ENCODE peak calls at places on chromosomes 12 and 14, in five cellular contexts. K is neuronal stem cell, M is mesendoderm, O is H1, J is H9. P is an unnamed sample.

GRCh38 chr14:95442633-95443021 is 73.8 kb downstream of the SYNE3 start:
- DNase-seq in O (peak; percentile 53), M (peak; percentile 82), K (peak; percentile 70), J (peak; percentile 84), P (peak; percentile 80)

GRCh38 chr12:39127401-39127800 is 222.0 kb upstream of the CPNE8 start:
- DNase-seq in K (no peak), J (no peak), M (peak; percentile 62), O (no peak), P (peak; percentile 83)

GRCh38 chr12:30719060-30719459 is 23.4 kb upstream of the IPO8 start:
- DNase-seq in M (peak; percentile 69), O (no peak), J (no peak), K (no peak), P (peak; percentile 67)

GRCh38 chr12:96457191-96457930 is 32.0 kb upstream of the CFAP54 start:
- DNase-seq in J (peak; percentile 42), O (no peak), K (no peak), M (peak; percentile 91), P (no peak)

GRCh38 chr14:86799244-86799647 is 1193.7 kb downstream of the GALC start:
- DNase-seq in M (no peak), J (no peak), K (no peak), O (no peak), P (peak; percentile 91)

GRCh38 chr12:50929831-50930230 is 22.5 kb upstream of the HIGD1C start:
- DNase-seq in J (no peak), O (no peak), M (no peak), K (no peak), P (no peak)

GRCh38 chr12:91178139-91178561 is 4.5 kb downstream of the DCN start:
- DNase-seq in J (no peak), O (no peak), K (no peak), M (peak; percentile 15), P (peak; percentile 55)

GRCh38 chr12:94273272-94273671 is 124.9 kb downstream of the PLXNC1 start:
- DNase-seq in J (no peak), O (no peak), M (no peak), K (no peak), P (no peak)

GRCh38 chr14:69580009-69580577 is 5.4 kb upstream of the CCDC177 start:
- DNase-seq in K (no peak), M (peak; percentile 91), J (peak; percentile 83), O (no peak), P (peak; percentile 95)

GRCh38 chr14:87186745-87187144 is 806.2 kb downstream of the GALC start:
- DNase-seq in O (peak; percentile 39), J (peak; percentile 35), M (peak; percentile 44), K (no peak), P (no peak)

GRCh38 chr12:24027352-24027751 is 77.9 kb upstream of the SOX5 start:
- DNase-seq in J (no peak), O (no peak), M (no peak), K (no peak), P (no peak)

GRCh38 chr12:25887367-25887766 is 71.1 kb upstream of the RASSF8 start:
- DNase-seq in J (no peak), K (no peak), O (no peak), M (no peak), P (no peak)

GRCh38 chr14:79724934-79725717 is 486.2 kb downstream of the DIO2 start:
- DNase-seq in M (no peak), O (no peak), K (no peak), J (no peak), P (no peak)

GRCh38 chr12:75571204-75571603 is 59.8 kb upstream of the KRR1 start:
- DNase-seq in O (no peak), K (no peak), J (no peak), M (no peak), P (no peak)

GRCh38 chr12:75565795-75566194 is 54.4 kb upstream of the KRR1 start:
- DNase-seq in J (no peak), O (no peak), K (no peak), M (no peak), P (no peak)

GRCh38 chr12:75568387-75568786 is 57.0 kb upstream of the KRR1 start:
- DNase-seq in M (no peak), K (no peak), O (no peak), J (no peak), P (peak; percentile 43)

GRCh38 chr12:75571651-75572050 is 60.2 kb upstream of the KRR1 start:
- DNase-seq in O (no peak), J (no peak), K (no peak), M (no peak), P (no peak)

GRCh38 chr12:75568801-75569200 is 57.4 kb upstream of the KRR1 start:
- DNase-seq in K (no peak), M (no peak), O (no peak), J (no peak), P (no peak)
- H2BK15ac ChIP-seq in K (no peak overlapping the region), M (no peak overlapping the region), O (no peak overlapping the region), J (no peak overlapping the region), P (no peak overlapping the region)

GRCh38 chr12:47235258-47236040 is 155.7 kb upstream of the AMIGO2 start:
- DNase-seq in J (no peak), M (no peak), O (no peak), K (no peak), P (no peak)
- H2BK15ac ChIP-seq in J (no peak overlapping the region), M (no peak overlapping the region), O (no peak overlapping the region), K (no peak overlapping the region), P (no peak overlapping the region)

DNA sequence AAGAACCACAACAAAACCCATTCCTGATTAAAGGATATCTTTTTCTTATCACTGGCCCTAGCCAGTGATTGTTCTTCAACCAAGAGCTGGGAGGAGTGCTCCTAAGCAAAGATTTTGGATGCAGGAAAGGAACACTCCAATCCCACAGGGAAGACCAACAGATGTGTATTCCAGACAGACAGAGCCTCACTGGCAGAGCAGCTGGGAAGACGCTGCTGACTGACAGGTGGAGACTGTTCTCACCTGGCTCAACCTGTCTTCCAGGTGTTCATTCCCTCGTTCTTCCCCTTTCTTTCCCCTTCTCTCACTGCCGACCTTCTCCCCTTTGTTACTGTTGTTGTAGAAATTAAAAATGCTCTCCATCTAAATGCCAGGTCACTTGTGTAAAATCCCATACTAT is 89.7 kb upstream of the CCDC198 start:
- DNase-seq in K (no peak), O (no peak), J (peak; percentile 51), M (no peak), P (no peak)
- H2BK15ac ChIP-seq in K (no peak overlapping the region), O (no peak overlapping the region), J (no peak overlapping the region), M (no peak overlapping the region), P (no peak overlapping the region)

GRCh38 chr12:104275689-104276088 is 27.9 kb upstream of the EID3 start:
- DNase-seq in M (no peak), O (no peak), J (no peak), K (no peak), P (no peak)
- H2BK15ac ChIP-seq in M (no peak overlapping the region), O (no peak overlapping the region), J (no peak overlapping the region), K (no peak overlapping the region), P (no peak overlapping the region)

DNA sequence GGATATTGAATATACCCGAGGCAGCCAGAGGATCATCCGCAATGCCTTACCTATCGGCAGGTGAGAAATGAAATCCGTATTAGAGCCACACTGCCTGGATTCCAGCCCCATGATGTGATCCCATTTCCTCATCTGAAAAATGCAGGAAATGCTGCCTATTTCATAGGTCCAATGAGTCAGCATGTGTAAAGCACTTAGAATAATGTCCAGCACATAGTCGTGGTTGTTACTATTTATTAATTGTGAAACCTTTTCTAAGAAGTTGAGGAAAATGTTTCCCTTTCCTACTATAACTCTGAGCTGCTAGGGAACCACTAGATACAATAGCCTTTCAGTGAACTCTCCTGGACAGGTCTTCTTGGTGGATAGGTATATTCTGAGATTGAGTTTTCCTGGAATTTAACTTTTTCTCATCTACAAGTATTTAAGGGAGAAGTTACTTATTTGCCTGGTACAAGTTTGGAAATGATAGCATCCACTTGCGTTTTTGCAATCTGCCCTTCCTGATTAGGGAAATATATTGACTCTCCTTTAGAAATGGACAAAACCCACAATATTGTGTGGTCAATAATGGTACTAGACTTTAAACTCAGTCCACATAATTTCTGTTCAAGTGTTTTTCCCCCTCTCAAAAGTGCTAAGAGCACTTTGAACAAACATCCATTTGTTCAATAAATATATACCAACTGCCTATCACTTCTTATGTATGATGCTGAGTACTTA is 12.2 kb downstream of the POLR3B start:
- DNase-seq in K (no peak), J (no peak), O (no peak), M (no peak), P (peak; percentile 88)
- H2BK15ac ChIP-seq in K (no peak overlapping the region), J (no peak overlapping the region), O (no peak overlapping the region), M (no peak overlapping the region), P (no peak overlapping the region)

GRCh38 chr14:61753631-61754030 is 8.6 kb upstream of the SNAPC1 start:
- DNase-seq in M (peak; percentile 25), J (no peak), O (no peak), K (no peak), P (peak; percentile 50)

GRCh38 chr14:61756135-61756534 is 6.1 kb upstream of the SNAPC1 start:
- DNase-seq in O (no peak), K (no peak), M (no peak), J (no peak), P (no peak)

GRCh38 chr14:61752626-61753025 is 9.6 kb upstream of the SNAPC1 start:
- DNase-seq in K (no peak), M (peak; percentile 27), O (no peak), J (no peak), P (peak; percentile 50)

GRCh38 chr14:61751475-61751989 is 10.7 kb upstream of the SNAPC1 start:
- DNase-seq in O (no peak), J (no peak), K (no peak), M (no peak), P (no peak)

GRCh38 chr14:61754627-61755381 is 7.4 kb upstream of the SNAPC1 start:
- DNase-seq in J (no peak), M (peak; percentile 68), O (no peak), K (no peak), P (peak; percentile 39)
- H2BK15ac ChIP-seq in J (no peak overlapping the region), M (no peak overlapping the region), O (no peak overlapping the region), K (no peak overlapping the region), P (no peak overlapping the region)

GRCh38 chr12:2341051-2341751 is 288.4 kb downstream of the CACNA1C start:
- DNase-seq in J (no peak), O (no peak), K (no peak), M (no peak), P (no peak)

GRCh38 chr12:2343672-2344071 is 290.9 kb downstream of the CACNA1C start:
- DNase-seq in J (no peak), K (no peak), O (no peak), M (no peak), P (peak; percentile 32)

GRCh38 chr12:2339022-2339431 is 286.2 kb downstream of the CACNA1C start:
- DNase-seq in M (no peak), K (no peak), O (no peak), J (no peak), P (peak; percentile 86)

GRCh38 chr12:2344476-2344875 is 291.7 kb downstream of the CACNA1C start:
- DNase-seq in O (no peak), M (no peak), K (no peak), J (no peak), P (no peak)

GRCh38 chr12:2341871-2342270 is 289.1 kb downstream of the CACNA1C start:
- DNase-seq in O (no peak), M (no peak), J (no peak), K (no peak), P (peak; percentile 95)
- H2BK15ac ChIP-seq in O (no peak overlapping the region), M (no peak overlapping the region), J (no peak overlapping the region), K (no peak overlapping the region), P (no peak overlapping the region)